ENCODE peak calls at places on chromosomes 6 and 20, in four cellular contexts. One of them, this sample, is unnamed.

GRCh38 chr6:1118287-1118647 is 193.6 kb upstream of the FOXQ1 start:
- DNase-seq in ACHN: no peak
- DNase-seq in body of pancreas: no peak
- DNase-seq in IMR-90: no peak
- DNase-seq in this sample: no peak

GRCh38 chr6:126268087-126268486 is 71.8 kb upstream of the CENPW start:
- DNase-seq in ACHN: no peak
- DNase-seq in body of pancreas: no peak
- DNase-seq in IMR-90: no peak
- DNase-seq in this sample: no peak

GRCh38 chr6:148457137-148457842 is 114.7 kb downstream of the SASH1 start:
- DNase-seq in ACHN: no peak
- DNase-seq in body of pancreas: no peak
- DNase-seq in IMR-90: peak; percentile 67
- DNase-seq in this sample: no peak

GRCh38 chr6:20879526-20879925 is 345.3 kb downstream of the CDKAL1 start:
- DNase-seq in ACHN: peak; percentile 4
- DNase-seq in body of pancreas: no peak
- DNase-seq in IMR-90: no peak
- DNase-seq in this sample: no peak

GRCh38 chr6:24125980-24126379 is at the start of gene NRSN1:
- DNase-seq in ACHN: peak; percentile 53
- DNase-seq in body of pancreas: peak; percentile 21
- DNase-seq in IMR-90: no peak
- DNase-seq in this sample: peak; percentile 52

GRCh38 chr6:132643547-132643946 is 15.4 kb downstream of the TAAR1 start:
- DNase-seq in ACHN: no peak
- DNase-seq in body of pancreas: no peak
- DNase-seq in IMR-90: no peak
- DNase-seq in this sample: no peak

GRCh38 chr20:38804682-38805501 is 605 bp upstream of the PPP1R16B start:
- DNase-seq in ACHN: no peak
- DNase-seq in body of pancreas: peak; percentile 37
- DNase-seq in IMR-90: no peak
- DNase-seq in this sample: no peak

GRCh38 chr6:154276810-154277577 is 79.6 kb downstream of the IPCEF1 start:
- DNase-seq in ACHN: peak; percentile 56
- DNase-seq in body of pancreas: no peak
- DNase-seq in IMR-90: peak; percentile 50
- DNase-seq in this sample: peak; percentile 33

GRCh38 chr20:35552914-35553313 is 11.0 kb downstream of the ERGIC3 start:
- DNase-seq in ACHN: no peak
- DNase-seq in body of pancreas: no peak
- DNase-seq in IMR-90: no peak
- DNase-seq in this sample: no peak

GRCh38 chr20:478949-479429 is 16.7 kb upstream of the TBC1D20 start:
- DNase-seq in ACHN: peak; percentile 67
- DNase-seq in body of pancreas: peak; percentile 50
- DNase-seq in IMR-90: peak; percentile 77
- DNase-seq in this sample: peak; percentile 53

GRCh38 chr6:119856136-119856535 is 506.6 kb upstream of the MAN1A1 start:
- DNase-seq in ACHN: peak; percentile 26
- DNase-seq in body of pancreas: no peak
- DNase-seq in IMR-90: no peak
- DNase-seq in this sample: no peak

GRCh38 chr6:137102851-137103492 is 58.2 kb upstream of the IL20RA start:
- DNase-seq in ACHN: no peak
- DNase-seq in body of pancreas: no peak
- DNase-seq in IMR-90: no peak
- DNase-seq in this sample: no peak

GRCh38 chr6:149037026-149037734 is 280.3 kb upstream of the TAB2 start:
- DNase-seq in ACHN: no peak
- DNase-seq in body of pancreas: no peak
- DNase-seq in IMR-90: peak; percentile 89
- DNase-seq in this sample: no peak

GRCh38 chr20:46649965-46650542 is 1.2 kb downstream of the SLC13A3 start:
- DNase-seq in ACHN: no peak
- DNase-seq in body of pancreas: no peak
- DNase-seq in IMR-90: no peak
- DNase-seq in this sample: no peak

GRCh38 chr20:17556842-17557674 is 12.8 kb upstream of the DSTN start:
- DNase-seq in ACHN: no peak
- DNase-seq in body of pancreas: peak; percentile 86
- DNase-seq in IMR-90: peak; percentile 34
- DNase-seq in this sample: no peak

GRCh38 chr6:1901556-1901955 is 291.8 kb downstream of the FOXC1 start:
- DNase-seq in ACHN: no peak
- DNase-seq in body of pancreas: no peak
- DNase-seq in IMR-90: peak; percentile 88
- DNase-seq in this sample: no peak

GRCh38 chr6:135601857-135602256 is 104.3 kb upstream of the AHI1 start:
- DNase-seq in ACHN: no peak
- DNase-seq in body of pancreas: no peak
- DNase-seq in IMR-90: no peak
- DNase-seq in this sample: no peak

GRCh38 chr6:107409942-107410341 is 49.4 kb downstream of the PDSS2 start:
- DNase-seq in ACHN: no peak
- DNase-seq in body of pancreas: no peak
- DNase-seq in IMR-90: no peak
- DNase-seq in this sample: no peak

GRCh38 chr6:157108923-157109322 is 214.4 kb downstream of the TMEM242 start:
- DNase-seq in ACHN: no peak
- DNase-seq in body of pancreas: no peak
- DNase-seq in IMR-90: no peak
- DNase-seq in this sample: no peak

GRCh38 chr6:157757430-157758403 is 65.3 kb upstream of the SNX9 start:
- DNase-seq in ACHN: no peak
- DNase-seq in body of pancreas: no peak
- DNase-seq in IMR-90: no peak
- DNase-seq in this sample: no peak

GRCh38 chr20:35344354-35344837 is 52.2 kb upstream of the FAM83C start:
- DNase-seq in ACHN: no peak
- DNase-seq in body of pancreas: peak; percentile 28
- DNase-seq in IMR-90: peak; percentile 96
- DNase-seq in this sample: no peak

GRCh38 chr6:149236584-149236983 is 80.9 kb upstream of the TAB2 start:
- DNase-seq in ACHN: no peak
- DNase-seq in body of pancreas: no peak
- DNase-seq in IMR-90: no peak
- DNase-seq in this sample: no peak

GRCh38 chr20:62856931-62857619 is 4.5 kb downstream of the TCFL5 start:
- DNase-seq in ACHN: peak; percentile 39
- DNase-seq in body of pancreas: no peak
- DNase-seq in IMR-90: no peak
- DNase-seq in this sample: no peak

GRCh38 chr6:70985151-70985550 is 28.3 kb upstream of the B3GAT2 start:
- DNase-seq in ACHN: no peak
- DNase-seq in body of pancreas: no peak
- DNase-seq in IMR-90: no peak
- DNase-seq in this sample: no peak

GRCh38 chr20:15705975-15706374 is 867.3 kb downstream of the KIF16B start:
- DNase-seq in ACHN: no peak
- DNase-seq in body of pancreas: no peak
- DNase-seq in IMR-90: no peak
- DNase-seq in this sample: no peak

GRCh38 chr20:63071541-63072181 is 64.9 kb upstream of the BHLHE23 start:
- DNase-seq in ACHN: peak; percentile 14
- DNase-seq in body of pancreas: no peak
- DNase-seq in IMR-90: peak; percentile 81
- DNase-seq in this sample: no peak

GRCh38 chr6:117074672-117075071 is 190.7 kb upstream of the VGLL2 start:
- DNase-seq in ACHN: no peak
- DNase-seq in body of pancreas: no peak
- DNase-seq in IMR-90: no peak
- DNase-seq in this sample: no peak

GRCh38 chr20:39298116-39298515 is 336.0 kb downstream of the DHX35 start:
- DNase-seq in ACHN: no peak
- DNase-seq in body of pancreas: no peak
- DNase-seq in IMR-90: no peak
- DNase-seq in this sample: peak; percentile 20

GRCh38 chr6:118558811-118559217 is 10.7 kb downstream of the PLN start:
- DNase-seq in ACHN: no peak
- DNase-seq in body of pancreas: no peak
- DNase-seq in IMR-90: no peak
- DNase-seq in this sample: no peak

GRCh38 chr6:145848555-145848954 is 34.0 kb upstream of the FBXO30 start:
- DNase-seq in ACHN: no peak
- DNase-seq in body of pancreas: no peak
- DNase-seq in IMR-90: no peak
- DNase-seq in this sample: no peak

GRCh38 chr6:54802775-54803631 is 43.6 kb upstream of the FAM83B start:
- DNase-seq in ACHN: peak; percentile 46
- DNase-seq in body of pancreas: no peak
- DNase-seq in IMR-90: peak; percentile 83
- DNase-seq in this sample: no peak

GRCh38 chr6:81865712-81866111 is 113.2 kb upstream of the TENT5A start:
- DNase-seq in ACHN: no peak
- DNase-seq in body of pancreas: no peak
- DNase-seq in IMR-90: peak; percentile 92
- DNase-seq in this sample: no peak

GRCh38 chr6:158039571-158040050 is 57.9 kb downstream of the SYNJ2 start:
- DNase-seq in ACHN: peak; percentile 66
- DNase-seq in body of pancreas: no peak
- DNase-seq in IMR-90: peak; percentile 52
- DNase-seq in this sample: no peak

This sample was measured in putamen.